ENCODE peak calls at places on chromosomes 2 and 18, in four cellular contexts. One of them, this sample, is unnamed.
A peak's percentile ranks its signal among the peaks of the same experiment; 100 is the strongest.

GRCh38 chr2:160368988-160369935 is 124.3 kb downstream of the RBMS1 start:
- DNase-seq in H1: no peak
- DNase-seq in A549: no peak
- DNase-seq in K562: no peak
- DNase-seq in this sample: no peak

GRCh38 chr2:7145707-7146106 is 228.5 kb downstream of the RNF144A start:
- DNase-seq in H1: no peak
- DNase-seq in A549: no peak
- DNase-seq in K562: no peak
- DNase-seq in this sample: no peak

GRCh38 chr18:6374340-6374739 is 40.4 kb downstream of the L3MBTL4 start:
- DNase-seq in K562: no peak
- DNase-seq in A549: no peak
- DNase-seq in H1: no peak
- DNase-seq in this sample: peak; percentile 60

GRCh38 chr2:70927641-70928040 is 8.1 kb upstream of the ATP6V1B1 start:
- DNase-seq in H1: no peak
- DNase-seq in A549: no peak
- DNase-seq in K562: no peak
- DNase-seq in this sample: no peak

GRCh38 chr2:99340669-99341236 is 3.6 kb downstream of the EIF5B start:
- DNase-seq in A549: no peak
- DNase-seq in H1: no peak
- DNase-seq in K562: no peak
- DNase-seq in this sample: peak; percentile 23

GRCh38 chr2:101776172-101777043 is 78.9 kb downstream of the MAP4K4 start:
- DNase-seq in A549: peak; percentile 21
- DNase-seq in K562: peak; percentile 53
- DNase-seq in H1: no peak
- DNase-seq in this sample: peak; percentile 30

GRCh38 chr2:157375384-157375783 is 49.8 kb upstream of the ERMN start:
- DNase-seq in K562: no peak
- DNase-seq in H1: no peak
- DNase-seq in A549: no peak
- DNase-seq in this sample: no peak

GRCh38 chr2:75153221-75153620 is 46.1 kb downstream of the TACR1 start:
- DNase-seq in A549: no peak
- DNase-seq in K562: no peak
- DNase-seq in H1: no peak
- DNase-seq in this sample: peak; percentile 89

GRCh38 chr2:200828572-200829257 is 17.0 kb downstream of the BZW1 start:
- DNase-seq in H1: no peak
- DNase-seq in K562: no peak
- DNase-seq in A549: no peak
- DNase-seq in this sample: no peak

GRCh38 chr2:105291981-105292380 is 37.6 kb downstream of the TGFBRAP1 start:
- DNase-seq in H1: no peak
- DNase-seq in K562: no peak
- DNase-seq in A549: no peak
- DNase-seq in this sample: no peak

GRCh38 chr2:72815655-72816268 is 10.1 kb downstream of the EXOC6B start:
- DNase-seq in H1: no peak
- DNase-seq in A549: no peak
- DNase-seq in K562: no peak
- DNase-seq in this sample: peak; percentile 83

GRCh38 chr2:39607538-39608211 is 58.0 kb upstream of the TMEM178A start:
- DNase-seq in A549: no peak
- DNase-seq in K562: no peak
- DNase-seq in H1: no peak
- DNase-seq in this sample: no peak
- TF ChIP-seq PHF8 in A549: no peak
- TF ChIP-seq PHF8 in K562: no peak
- TF ChIP-seq PHF8 in H1: no peak
- TF ChIP-seq PHF8 in this sample: no peak

DNA sequence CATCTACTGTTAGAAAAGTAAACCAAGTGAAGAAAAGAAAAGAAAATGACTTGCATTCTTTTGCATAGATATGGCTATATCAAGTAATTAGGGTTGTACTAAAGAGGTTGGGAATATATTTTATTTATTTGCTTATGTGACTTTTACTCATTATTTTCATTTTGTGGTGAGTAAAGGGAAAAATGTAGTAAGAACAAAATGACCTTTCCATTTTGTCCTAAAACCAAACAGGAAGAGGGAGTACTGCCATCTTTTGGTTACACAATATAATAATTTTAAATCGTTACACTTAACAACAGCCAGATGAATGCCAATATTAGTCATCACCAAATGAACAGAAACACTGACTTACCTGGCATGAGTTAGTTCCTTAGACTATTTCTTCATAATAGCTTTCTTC is 47.3 kb upstream of the NDUFV2 start:
- DNase-seq in K562: peak; percentile 41
- DNase-seq in A549: peak; percentile 13
- DNase-seq in H1: no peak
- DNase-seq in this sample: no peak
- TF ChIP-seq PHF8 in K562: no peak
- TF ChIP-seq PHF8 in A549: no peak
- TF ChIP-seq PHF8 in H1: no peak
- TF ChIP-seq PHF8 in this sample: no peak

DNA sequence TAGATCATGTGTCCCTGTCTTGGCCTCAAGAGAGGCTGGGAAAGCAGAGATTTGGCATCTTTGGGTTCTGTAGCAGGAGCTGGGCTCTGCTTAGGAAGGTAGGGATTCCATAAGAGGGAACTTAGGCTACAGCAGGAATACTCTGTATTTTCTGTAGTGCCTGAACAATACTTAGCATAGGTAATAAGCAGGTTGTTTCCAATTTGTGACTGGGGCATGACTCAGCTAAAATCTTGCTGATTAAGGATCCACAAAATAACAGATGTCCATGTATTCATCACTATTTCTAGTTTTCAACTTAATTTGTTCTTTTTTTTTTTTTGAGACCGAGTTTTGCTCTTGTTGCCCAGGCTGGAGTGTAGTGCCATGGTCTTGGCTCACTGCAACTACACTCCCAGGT is 68.5 kb downstream of the SMAD4 start:
- DNase-seq in A549: no peak
- DNase-seq in K562: no peak
- DNase-seq in H1: no peak
- DNase-seq in this sample: no peak
- TF ChIP-seq PHF8 in A549: no peak
- TF ChIP-seq PHF8 in K562: no peak
- TF ChIP-seq PHF8 in H1: no peak
- TF ChIP-seq PHF8 in this sample: no peak

DNA sequence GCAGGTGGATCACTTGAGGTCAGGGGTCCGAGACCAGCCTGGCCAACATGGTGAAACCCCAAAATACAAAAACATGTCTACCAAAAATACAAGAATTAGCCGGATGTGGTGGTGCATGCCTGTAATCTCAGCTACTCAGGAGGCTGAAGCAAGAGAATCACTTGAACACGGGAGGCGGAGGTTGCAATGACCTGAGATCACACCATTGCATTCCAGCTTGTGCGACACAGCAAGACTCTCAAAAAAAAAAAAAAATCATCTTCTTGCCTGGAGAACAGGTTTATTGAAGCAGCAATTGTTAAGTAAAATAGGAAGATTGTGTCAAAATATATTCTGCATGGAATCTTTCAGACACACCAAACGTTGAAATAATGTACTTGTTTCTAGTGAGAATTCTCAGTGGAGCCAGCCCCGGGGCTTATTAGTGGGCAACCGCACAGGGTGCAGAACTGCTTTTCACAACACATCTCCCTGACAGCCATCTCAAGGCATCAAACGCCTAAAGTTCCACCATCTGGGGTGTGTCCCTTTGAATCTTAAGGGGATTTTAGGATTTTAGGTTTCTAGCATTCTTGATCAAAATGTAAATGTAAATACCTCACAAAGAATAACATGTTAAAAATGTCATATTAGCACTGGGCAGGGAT is 28.6 kb upstream of the PPP4R1 start:
- DNase-seq in A549: no peak
- DNase-seq in K562: no peak
- DNase-seq in H1: no peak
- DNase-seq in this sample: no peak
- TF ChIP-seq PHF8 in A549: no peak
- TF ChIP-seq PHF8 in K562: no peak
- TF ChIP-seq PHF8 in H1: no peak
- TF ChIP-seq PHF8 in this sample: no peak

DNA sequence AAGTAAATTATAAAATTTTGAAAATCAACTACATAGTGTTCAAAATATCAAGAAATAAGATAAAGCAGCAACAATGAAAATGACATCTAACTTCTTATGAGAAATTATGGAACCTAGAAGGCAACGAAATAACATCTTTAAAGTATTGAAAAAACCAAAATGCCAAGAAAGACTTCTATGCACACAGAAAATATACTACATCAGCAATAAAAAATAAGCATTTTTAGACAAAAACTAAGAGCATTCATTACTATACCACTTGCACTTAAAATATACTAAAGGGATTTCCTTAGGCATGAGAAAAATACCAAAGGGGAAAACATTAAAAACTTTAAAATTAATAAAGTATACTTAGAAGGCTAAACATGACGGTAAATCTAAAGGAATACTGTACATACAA is 556.3 kb downstream of the NUP35 start:
- DNase-seq in H1: no peak
- DNase-seq in K562: no peak
- DNase-seq in A549: no peak
- DNase-seq in this sample: no peak
- TF ChIP-seq PHF8 in H1: no peak
- TF ChIP-seq PHF8 in K562: no peak
- TF ChIP-seq PHF8 in A549: no peak
- TF ChIP-seq PHF8 in this sample: no peak

DNA sequence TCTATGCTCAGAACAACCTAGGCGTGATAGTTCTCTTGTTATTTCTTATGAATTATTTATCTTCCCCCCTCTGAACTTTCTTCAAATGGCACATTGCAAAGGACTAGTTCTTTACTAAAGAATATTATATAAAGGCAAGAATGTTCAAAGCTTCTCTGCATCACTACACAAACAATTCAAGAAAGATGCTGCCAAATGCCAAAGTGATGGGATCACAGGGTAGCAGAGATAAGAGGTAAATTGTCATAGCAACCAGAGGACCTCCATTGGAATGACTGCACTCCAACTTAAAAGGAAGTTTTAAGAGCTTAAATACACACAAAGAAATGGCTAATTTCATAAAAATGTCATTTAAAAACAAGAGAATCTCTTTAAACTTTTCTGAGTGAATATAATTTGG is 72.8 kb downstream of the AQP4 start:
- DNase-seq in K562: no peak
- DNase-seq in H1: no peak
- DNase-seq in A549: peak; percentile 7
- DNase-seq in this sample: peak; percentile 13
- TF ChIP-seq PHF8 in K562: no peak
- TF ChIP-seq PHF8 in H1: no peak
- TF ChIP-seq PHF8 in A549: no peak
- TF ChIP-seq PHF8 in this sample: no peak

DNA sequence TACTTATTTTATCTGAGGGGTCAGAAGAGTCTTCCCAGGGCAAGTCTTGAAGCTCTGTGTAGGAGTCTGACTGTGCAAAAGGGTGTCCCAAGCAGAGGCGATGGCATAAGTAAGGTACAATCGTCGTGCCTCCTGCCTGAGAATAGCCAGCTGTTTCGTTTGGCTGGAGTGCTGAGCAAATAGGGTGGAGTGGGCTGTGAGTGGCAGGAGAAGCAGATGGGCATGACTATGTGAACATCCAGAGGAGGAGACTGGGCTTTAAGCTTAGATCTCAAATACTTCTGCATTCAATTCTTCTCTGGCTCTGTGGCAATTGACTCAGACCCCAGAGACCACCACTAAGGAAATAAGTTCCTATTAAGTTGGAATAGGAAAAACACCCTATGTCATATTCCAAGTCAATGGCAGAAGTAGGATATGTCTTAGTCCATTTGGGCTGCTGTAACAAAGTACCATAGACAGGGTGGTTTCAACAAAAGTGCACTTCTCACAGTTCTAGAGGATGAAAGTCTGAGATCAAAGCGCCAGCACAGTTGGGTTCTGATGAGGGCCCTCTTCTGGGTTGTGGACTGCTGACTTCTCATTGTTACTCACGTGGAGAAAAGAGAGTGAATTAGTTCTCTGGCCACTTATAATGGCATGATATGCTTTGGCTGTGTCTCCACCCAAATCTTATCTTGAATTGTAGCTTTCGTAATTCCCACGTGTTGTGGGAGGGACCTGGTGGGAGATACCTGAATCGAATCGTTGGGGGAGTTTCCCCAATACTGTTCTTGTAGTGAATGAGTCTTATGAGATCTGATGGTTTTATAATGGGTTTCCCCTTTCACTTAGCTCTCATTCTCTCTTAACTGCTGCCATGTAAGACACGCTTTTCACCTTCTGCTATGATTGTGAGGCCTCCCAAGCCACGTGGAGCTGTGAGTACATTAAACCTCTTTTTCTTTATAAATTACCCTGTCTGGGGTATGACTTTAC is 120.2 kb downstream of the LPIN1 start:
- DNase-seq in K562: no peak
- DNase-seq in A549: no peak
- DNase-seq in H1: no peak
- DNase-seq in this sample: no peak
- TF ChIP-seq PHF8 in K562: no peak
- TF ChIP-seq PHF8 in A549: no peak
- TF ChIP-seq PHF8 in H1: no peak
- TF ChIP-seq PHF8 in this sample: no peak

This sample was measured in HepG2.